ENCODE peak calls at places on chromosomes 3 and 15, in ten cellular contexts. I is left colon; Q is EH; S is AG08396; L is AG09319; A is osteoblast; X is fibroblast of lung; E is stimulated activated CD8-positive, alpha-beta memory T cell treated with anti-CD3 and anti-CD28 coated beads, Interleukin-7, amount 100 ng/mL, for 24 hours; B is NCI-H1105 treated with DMSO at 0.1 percent for 48 hours; D is GM12865. W is an unnamed sample.

GRCh38 chr3:76372497-76372896 is 587.1 kb upstream of the ZNF717 start:
- DNase-seq in I (no peak), Q (no peak), S (no peak), L (no peak), A (no peak), X (no peak), E (no peak), B (no peak), D (no peak), W (no peak)

GRCh38 chr15:88646951-88647350 is 8.1 kb downstream of the ISG20 start:
- DNase-seq in I (no peak), Q (no peak), S (no peak), L (no peak), A (no peak), X (no peak), E (no peak), B (no peak), D (peak), W (no peak)

GRCh38 chr15:64004582-64004981 is 41.7 kb downstream of the DAPK2 start:
- DNase-seq in I (peak), Q (peak), S (no peak), L (no peak), A (peak), X (peak), E (no peak), B (no peak), D (no peak), W (no peak)

GRCh38 chr3:53161820-53162671 is 1.0 kb downstream of the PRKCD start:
- DNase-seq in I (peak), Q (peak), S (no peak), L (no peak), A (peak), X (peak), E (no peak), B (peak), D (peak), W (peak)

GRCh38 chr3:17040322-17040721 is 155.6 kb downstream of the PLCL2 start:
- DNase-seq in I (no peak), Q (no peak), S (no peak), L (no peak), A (no peak), X (no peak), E (no peak), B (no peak), D (no peak), W (no peak)

GRCh38 chr3:8767667-8768363 is 1.6 kb downstream of the OXTR start:
- DNase-seq in I (no peak), Q (peak), S (peak), L (no peak), A (peak), X (peak), E (no peak), B (peak), D (peak), W (peak)

GRCh38 chr3:58161435-58162398 is 49.1 kb downstream of the DNASE1L3 start:
- DNase-seq in I (peak), Q (peak), S (peak), L (peak), A (peak), X (peak), E (no peak), B (no peak), D (no peak), W (no peak)

GRCh38 chr3:43892535-43892934 is 201.8 kb downstream of the ABHD5 start:
- DNase-seq in I (no peak), Q (no peak), S (no peak), L (no peak), A (no peak), X (no peak), E (no peak), B (peak), D (peak), W (peak)

GRCh38 chr15:43511012-43511885 is 6.2 kb upstream of the MAP1A start:
- DNase-seq in I (no peak), Q (peak), S (no peak), L (no peak), A (no peak), X (no peak), E (no peak), B (peak), D (no peak), W (no peak)

GRCh38 chr3:126436826-126437717 is 38.6 kb downstream of the ZXDC start:
- DNase-seq in I (no peak), Q (no peak), S (no peak), L (no peak), A (no peak), X (no peak), E (no peak), B (no peak), D (no peak), W (no peak)

GRCh38 chr3:103786296-103786695 is 1351.5 kb downstream of the ZPLD1 start:
- DNase-seq in I (no peak), Q (no peak), S (no peak), L (no peak), A (no peak), X (peak), E (no peak), B (no peak), D (no peak), W (no peak)

GRCh38 chr15:50257206-50257735 is 8.3 kb downstream of the HDC start:
- DNase-seq in I (no peak), Q (no peak), S (no peak), L (no peak), A (no peak), X (no peak), E (no peak), B (no peak), D (no peak), W (no peak)

GRCh38 chr3:187841552-187841951 is 96.3 kb upstream of the BCL6 start:
- DNase-seq in I (no peak), Q (peak), S (peak), L (no peak), A (peak), X (peak), E (no peak), B (no peak), D (no peak), W (no peak)

W was measured in GM10248.